ENCODE peak calls at places on chromosome 7, in five cellular contexts. O is GM12891, K is HepG2, Q is K562, Z is H1. F is an unnamed sample.

GRCh38 chr7:18580945-18581344 is 85.4 kb downstream of the HDAC9 start:
- DNase-seq in O (no peak), Q (no peak), K (no peak), Z (no peak), F (no peak)

GRCh38 chr7:109879429-109879828 is 1211.5 kb upstream of the LRRN3 start:
- DNase-seq in K (no peak), O (no peak), Z (no peak), Q (no peak), F (no peak)

GRCh38 chr7:106243893-106244292 is 40.9 kb downstream of the NAMPT start:
- DNase-seq in K (no peak), Q (peak), Z (no peak), O (no peak), F (no peak)

GRCh38 chr7:155247479-155248365 is 50.0 kb upstream of the INSIG1 start:
- DNase-seq in Z (no peak), K (no peak), O (no peak), Q (no peak), F (no peak)

GRCh38 chr7:122217125-122217524 is 73.1 kb upstream of the AASS start:
- DNase-seq in Z (no peak), K (peak), O (no peak), Q (no peak), F (no peak)

GRCh38 chr7:97219237-97219636 is 101.7 kb downstream of the SDHAF3 start:
- DNase-seq in Q (no peak), Z (no peak), K (no peak), O (no peak), F (no peak)

GRCh38 chr7:150356265-150356897 is 12.2 kb upstream of the REPIN1 start:
- DNase-seq in Z (no peak), O (no peak), K (peak), Q (peak), F (no peak)

GRCh38 chr7:143900230-143900766 is 1.7 kb downstream of the TCAF1 start:
- DNase-seq in Q (no peak), Z (no peak), O (no peak), K (peak), F (no peak)

GRCh38 chr7:116968626-116969025 is 15.3 kb downstream of the ST7 start:
- DNase-seq in Z (no peak), Q (no peak), O (no peak), K (no peak), F (no peak)

GRCh38 chr7:17549406-17549805 is 251.0 kb downstream of the AHR start:
- DNase-seq in Z (no peak), Q (no peak), K (no peak), O (no peak), F (no peak)

GRCh38 chr7:17546206-17546998 is 247.9 kb downstream of the AHR start:
- DNase-seq in Z (no peak), K (no peak), O (no peak), Q (no peak), F (no peak)

GRCh38 chr7:17544401-17544800 is 245.9 kb downstream of the AHR start:
- DNase-seq in Q (no peak), Z (no peak), K (no peak), O (no peak), F (no peak)

GRCh38 chr7:17545348-17545747 is 246.9 kb downstream of the AHR start:
- DNase-seq in Z (no peak), Q (no peak), O (no peak), K (no peak), F (no peak)

GRCh38 chr7:17548014-17548653 is 249.7 kb downstream of the AHR start:
- DNase-seq in Q (no peak), K (peak), Z (no peak), O (no peak), F (no peak)
- TF ChIP-seq TAF1 in Q (no peak), K (no peak), Z (no peak), O (no peak), F (no peak)

GRCh38 chr7:1460757-1461639 is 1.7 kb upstream of the MICALL2 start:
- DNase-seq in Z (no peak), O (no peak), K (peak), Q (peak), F (no peak)
- TF ChIP-seq POLR2A in Z (no peak), O (no peak), K (no peak), Q (peak), F (no peak)

GRCh38 chr7:78172138-78172887 is 373.7 kb downstream of the PHTF2 start:
- DNase-seq in Z (no peak), O (no peak), Q (no peak), K (no peak), F (no peak)
- TF ChIP-seq TAF1 in Z (no peak), O (no peak), Q (no peak), K (no peak), F (no peak)

GRCh38 chr7:6379881-6380280 is 67.9 kb downstream of the DAGLB start:
- DNase-seq in Q (no peak), K (no peak), Z (no peak), O (no peak), F (no peak)

GRCh38 chr7:6376820-6377219 is 70.9 kb downstream of the DAGLB start:
- DNase-seq in K (peak), O (no peak), Q (no peak), Z (no peak), F (no peak)

GRCh38 chr7:6380310-6381095 is 67.3 kb downstream of the DAGLB start:
- DNase-seq in Z (no peak), Q (no peak), O (no peak), K (no peak), F (no peak)

DNA sequence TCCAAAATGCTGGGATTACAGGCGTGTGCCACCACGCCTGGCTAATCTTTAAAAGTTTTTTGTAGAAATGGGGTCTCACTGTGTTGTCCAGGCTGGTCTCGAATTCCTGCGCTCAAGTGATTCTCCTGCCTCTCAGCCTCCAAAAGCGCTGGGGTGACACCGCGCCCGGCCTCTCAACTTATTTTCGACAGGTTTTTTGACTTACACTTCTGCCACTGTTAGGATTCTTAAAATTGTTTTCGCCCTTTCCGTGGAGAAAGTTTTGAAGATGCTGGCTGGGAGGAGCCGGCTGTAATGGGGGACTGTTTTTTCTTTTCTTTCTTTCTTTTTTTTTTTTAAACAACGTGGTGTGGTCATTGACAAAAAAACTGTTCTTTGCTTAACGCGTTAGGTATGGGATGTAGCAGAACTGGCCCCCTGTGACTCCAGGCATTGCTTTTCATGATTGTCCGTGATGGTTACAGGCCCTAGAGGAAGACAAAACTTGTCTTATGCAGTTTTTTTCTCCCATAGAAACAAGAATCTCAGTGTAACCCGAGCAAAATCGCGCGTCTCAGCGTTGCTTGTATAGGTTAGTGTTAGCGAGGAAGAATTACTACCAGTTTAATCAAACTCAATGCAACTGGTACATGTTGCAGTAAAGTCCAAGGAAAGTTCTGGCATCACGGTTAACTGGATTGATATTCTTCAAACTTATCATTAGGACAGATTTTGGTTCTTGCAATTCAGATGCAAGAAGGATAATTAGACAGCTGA is 72.2 kb downstream of the DAGLB start:
- DNase-seq in K (no peak), Q (no peak), O (no peak), Z (no peak), F (no peak)
- TF ChIP-seq POLR2A in K (no peak), Q (no peak), O (no peak), Z (no peak), F (no peak)

GRCh38 chr7:30309302-30309701 is 24.9 kb downstream of the ZNRF2 start:
- DNase-seq in Q (no peak), K (no peak), Z (no peak), O (no peak), F (no peak)

GRCh38 chr7:30309842-30310435 is 25.5 kb downstream of the ZNRF2 start:
- DNase-seq in Q (no peak), O (no peak), K (no peak), Z (no peak), F (no peak)

GRCh38 chr7:30310674-30311362 is 26.4 kb downstream of the ZNRF2 start:
- DNase-seq in Q (no peak), O (no peak), K (no peak), Z (no peak), F (no peak)

GRCh38 chr7:30306977-30307376 is 22.6 kb downstream of the ZNRF2 start:
- DNase-seq in Q (no peak), Z (no peak), K (no peak), O (no peak), F (no peak)

DNA sequence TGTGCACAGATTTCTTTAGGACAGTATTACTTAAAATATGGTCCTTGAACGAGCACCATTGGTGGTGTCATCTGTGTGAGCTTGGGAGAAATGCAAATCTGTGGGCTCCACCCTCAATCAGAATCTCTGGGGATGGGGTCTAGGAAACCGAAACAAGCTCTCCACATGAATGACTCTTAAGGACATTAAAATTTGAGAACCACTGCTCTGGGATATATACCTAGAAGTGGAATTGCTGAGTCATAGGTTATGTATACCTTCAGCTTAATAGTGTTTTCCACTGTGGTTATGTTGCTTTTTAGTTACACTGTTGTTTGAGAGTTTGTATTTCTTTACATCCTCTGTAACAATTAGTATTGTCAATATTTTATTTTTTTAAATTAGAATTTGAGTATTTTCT is 24.0 kb downstream of the ZNRF2 start:
- DNase-seq in Q (no peak), Z (no peak), O (no peak), K (no peak), F (no peak)
- TF ChIP-seq TAF1 in Q (no peak), Z (no peak), O (no peak), K (no peak), F (no peak)

GRCh38 chr7:100064162-100064561 is 14.6 kb downstream of the ZSCAN21 start:
- DNase-seq in O (no peak), K (no peak), Q (no peak), Z (no peak), F (no peak)

GRCh38 chr7:100065452-100066186 is 15.9 kb downstream of the ZNF3 start:
- DNase-seq in Z (no peak), K (no peak), Q (peak), O (no peak), F (no peak)

GRCh38 chr7:100063376-100063775 is 13.8 kb downstream of the ZSCAN21 start:
- DNase-seq in O (no peak), Z (no peak), Q (no peak), K (no peak), F (no peak)

GRCh38 chr7:100057006-100057405 is 7.4 kb downstream of the ZSCAN21 start:
- DNase-seq in Z (no peak), O (no peak), Q (no peak), K (no peak), F (no peak)

DNA sequence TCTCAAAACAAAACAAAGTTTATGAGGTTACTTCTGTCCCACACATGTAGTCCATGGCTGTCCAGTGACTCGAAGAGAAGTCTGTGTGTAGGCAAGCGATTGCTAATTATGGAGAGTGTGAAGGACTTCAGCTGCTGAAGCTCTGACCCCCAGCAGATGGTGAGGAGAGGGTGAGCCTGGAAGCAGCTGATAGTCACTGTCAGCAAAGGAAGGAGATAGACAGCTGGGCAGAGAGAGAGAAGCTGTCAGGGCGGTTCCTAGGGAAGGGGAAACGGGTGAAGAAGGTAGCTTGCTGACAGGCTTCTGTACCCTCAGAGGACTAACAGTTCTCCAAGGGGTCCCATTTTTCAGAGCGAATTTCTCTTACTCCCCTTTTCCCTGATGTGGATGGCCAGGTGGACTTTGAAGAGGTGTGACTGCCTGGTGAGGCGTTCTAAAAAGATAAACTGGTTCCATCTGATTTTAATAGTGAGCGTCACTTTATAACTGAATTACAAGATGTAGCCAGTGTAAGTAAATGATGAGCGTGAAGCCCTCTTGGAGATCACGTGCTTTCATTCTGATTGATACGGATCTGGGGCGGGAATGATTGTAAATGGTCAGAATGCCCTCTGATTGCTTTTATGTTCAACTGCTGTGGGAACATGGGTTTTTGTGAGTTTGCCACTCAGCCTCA is 12.1 kb downstream of the ZSCAN21 start:
- DNase-seq in Z (no peak), K (no peak), Q (peak), O (no peak), F (no peak)
- TF ChIP-seq POLR2A in Z (no peak), K (no peak), Q (no peak), O (no peak), F (no peak)

GRCh38 chr7:140607441-140607989 is 33.1 kb downstream of the DENND2A start:
- DNase-seq in Q (no peak), Z (no peak), O (no peak), K (no peak), F (no peak)
- TF ChIP-seq TAF1 in Q (no peak), Z (no peak), O (no peak), K (no peak), F (no peak)

GRCh38 chr7:131108212-131108980 is 219.3 kb upstream of the MKLN1 start:
- DNase-seq in Z (no peak), K (no peak), O (no peak), Q (no peak), F (no peak)
- TF ChIP-seq POLR2A in Z (no peak), K (no peak), O (peak), Q (peak), F (peak)

DNA sequence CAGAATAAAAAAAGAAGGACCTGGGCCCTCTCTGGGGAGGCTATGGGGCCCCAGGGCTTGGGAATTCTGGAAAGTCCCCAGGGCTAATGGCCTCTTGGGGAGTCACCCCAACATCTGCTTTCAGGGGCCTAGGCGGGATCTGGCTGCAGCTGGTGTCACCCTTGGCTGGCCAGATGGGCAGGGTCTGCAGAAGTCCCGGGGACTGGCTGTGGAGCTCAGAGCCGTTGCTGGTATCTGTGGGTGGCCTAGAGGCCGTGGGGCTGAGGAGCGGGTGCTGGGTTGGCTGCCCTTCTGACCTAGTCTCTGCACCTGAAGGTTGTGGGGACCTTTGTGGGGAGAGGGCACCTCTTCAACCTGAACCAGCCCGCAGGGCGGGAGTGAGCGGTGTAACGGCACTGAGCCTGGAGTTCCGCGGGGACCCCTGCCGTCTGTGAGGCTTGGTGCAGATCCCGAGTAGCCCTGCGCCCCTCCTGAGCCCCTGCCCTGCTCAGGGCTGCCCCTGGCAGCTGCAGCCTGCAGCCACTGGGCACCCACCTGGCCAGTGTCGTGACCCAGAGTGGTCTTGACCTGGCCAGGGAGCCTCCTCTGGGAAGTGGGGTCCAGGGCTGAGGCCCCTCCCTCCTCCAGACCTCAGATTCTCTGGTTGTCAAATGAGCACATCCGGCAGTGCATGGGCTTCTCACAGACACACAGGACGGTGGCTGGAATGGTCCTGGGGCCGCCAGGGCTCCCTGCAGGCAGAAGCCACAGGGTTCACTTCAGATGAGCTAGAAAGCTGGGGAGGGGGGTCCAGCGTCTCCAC is 51.5 kb downstream of the UNCX start:
- DNase-seq in Q (no peak), O (no peak), K (no peak), Z (peak), F (no peak)
- TF ChIP-seq TAF1 in Q (no peak), O (no peak), K (no peak), Z (no peak), F (no peak)

GRCh38 chr7:98409843-98410242 is 9.0 kb upstream of the BAIAP2L1 start:
- DNase-seq in K (no peak), Q (no peak), O (no peak), Z (no peak), F (no peak)

GRCh38 chr7:98418636-98419315 is 17.9 kb upstream of the BAIAP2L1 start:
- DNase-seq in O (no peak), Z (no peak), K (peak), Q (peak), F (no peak)

GRCh38 chr7:98418271-98418635 is 17.4 kb upstream of the BAIAP2L1 start:
- DNase-seq in Z (no peak), O (no peak), Q (peak), K (peak), F (no peak)

GRCh38 chr7:98414205-98414900 is 13.5 kb upstream of the BAIAP2L1 start:
- DNase-seq in Q (no peak), Z (no peak), K (no peak), O (no peak), F (no peak)
- TF ChIP-seq POLR2A in Q (no peak), Z (no peak), K (no peak), O (no peak), F (no peak)